ENCODE peak calls at places on chromosomes 3 and 15, in eight cellular contexts. W is left ventricle myocardium inferior; M is spleen; K is CD4-positive, alpha-beta T cell; A is A673; R is psoas muscle; H is right lobe of liver; E is HCT116. G is an unnamed sample. For H3K27me3 and H3K9me3, the result is how much of the 10 kb centered on the place peaks cover.

GRCh38 chr3:98343647-98344507 is 9.8 kb upstream of the OR5K4 start:
- DNase-seq in W (no peak), M (no peak), K (no peak), A (peak), R (no peak), H (no peak), E (peak), G (no peak)

GRCh38 chr3:16203671-16204629 is 29.5 kb downstream of the GALNT15 start:
- DNase-seq in W (no peak), M (no peak), K (no peak), A (no peak), R (no peak), H (no peak), E (no peak), G (no peak)

GRCh38 chr3:19885468-19885867 is 48.5 kb downstream of the EFHB start:
- DNase-seq in W (no peak), M (no peak), K (no peak), A (peak), R (no peak), H (no peak), E (no peak), G (no peak)

GRCh38 chr15:69304176-69304533 is 5.4 kb downstream of the PAQR5 start:
- DNase-seq in W (no peak), M (no peak), K (no peak), A (peak), R (no peak), H (no peak), E (peak), G (no peak)

GRCh38 chr15:41438206-41438605 is 21.3 kb downstream of the RTF1 start:
- DNase-seq in W (no peak), M (no peak), K (no peak), A (no peak), R (peak), H (no peak), E (no peak), G (no peak)

GRCh38 chr3:127412578-127413317 is 124.9 kb upstream of the PRR20G start:
- DNase-seq in W (no peak), M (peak), K (no peak), A (no peak), R (no peak), H (no peak), E (no peak), G (no peak)

GRCh38 chr3:162845918-162846317 is 1349.3 kb downstream of the OTOL1 start:
- DNase-seq in W (no peak), M (no peak), K (no peak), A (no peak), R (no peak), H (no peak), E (no peak), G (no peak)

GRCh38 chr3:122969585-122970453 is 57.7 kb downstream of the SEMA5B start:
- DNase-seq in W (no peak), M (no peak), K (no peak), A (no peak), R (no peak), H (no peak), E (no peak), G (no peak)

GRCh38 chr15:78302579-78302978 is 3.2 kb upstream of the SKIC8 start:
- DNase-seq in W (no peak), M (no peak), K (no peak), A (peak), R (no peak), H (no peak), E (no peak), G (no peak)

GRCh38 chr15:101269479-101270223 is 7.6 kb downstream of the SELENOS start:
- DNase-seq in W (no peak), M (no peak), K (no peak), A (peak), R (no peak), H (no peak), E (no peak), G (peak)

GRCh38 chr15:44584162-44584749 is 47.3 kb downstream of the EIF3J start:
- DNase-seq in W (no peak), M (peak), K (peak), A (peak), R (no peak), H (peak), E (peak), G (no peak)

GRCh38 chr15:96316953-96317629 is 13.4 kb upstream of the NR2F2 start:
- DNase-seq in W (no peak), M (no peak), K (no peak), A (no peak), R (no peak), H (no peak), E (no peak), G (no peak)

GRCh38 chr3:15426579-15427118 is 695 bp downstream of the METTL6 start:
- DNase-seq in W (no peak), M (no peak), K (no peak), A (no peak), R (no peak), H (no peak), E (no peak), G (no peak)

GRCh38 chr3:139202226-139202958 is 141.4 kb upstream of the MRPS22 start:
- DNase-seq in W (no peak), M (no peak), K (no peak), A (peak), R (no peak), H (peak), E (peak), G (peak)

GRCh38 chr3:150072576-150072975 is 101.9 kb upstream of the PFN2 start:
- DNase-seq in W (no peak), M (no peak), K (no peak), A (no peak), R (no peak), H (no peak), E (no peak), G (no peak)

GRCh38 chr3:8443829-8444791 is 57.5 kb upstream of the LMCD1 start:
- DNase-seq in W (peak), M (peak), K (no peak), A (peak), R (peak), H (peak), E (peak), G (peak)

GRCh38 chr3:192700885-192701284 is 26.5 kb downstream of the FGF12 start:
- DNase-seq in W (no peak), M (no peak), K (no peak), A (no peak), R (no peak), H (no peak), E (no peak), G (no peak)

GRCh38 chr15:100836501-100836900 is 43.1 kb upstream of the ALDH1A3 start:
- DNase-seq in W (no peak), M (no peak), K (no peak), A (no peak), R (no peak), H (no peak), E (no peak), G (no peak)

GRCh38 chr15:67100808-67101581 is 35.6 kb downstream of the SMAD3 start:
- DNase-seq in W (no peak), M (peak), K (no peak), A (no peak), R (no peak), H (no peak), E (no peak), G (no peak)
- H3K27ac ChIP-seq in W (no peak), M (peak), K (peak), A (no peak), R (peak), H (no peak), E (no peak), G (no peak)

GRCh38 chr3:137760341-137761098 is 3.6 kb upstream of the SOX14 start:
- DNase-seq in W (no peak), M (no peak), K (no peak), A (no peak), R (no peak), H (no peak), E (no peak), G (no peak)
- H3K27me3 ChIP-seq in W (half or more), M (under half), K (half or more), A (half or more), R (under half), H (under half), E (under half), G (under half)

GRCh38 chr3:861721-862120 is 231.1 kb upstream of the CNTN6 start:
- DNase-seq in W (no peak), M (no peak), K (no peak), A (no peak), R (no peak), H (no peak), E (no peak), G (no peak)

GRCh38 chr3:853489-853888 is 239.3 kb upstream of the CNTN6 start:
- DNase-seq in W (no peak), M (no peak), K (no peak), A (no peak), R (no peak), H (no peak), E (no peak), G (no peak)

GRCh38 chr3:859135-859534 is 233.7 kb upstream of the CNTN6 start:
- DNase-seq in W (no peak), M (no peak), K (no peak), A (no peak), R (no peak), H (no peak), E (no peak), G (no peak)
- H3K9me3 ChIP-seq in W (under half), M (under half), K (under half), A (under half), R (under half), H (under half), E (under half), G (under half)

GRCh38 chr3:183540501-183541234 is 14.8 kb downstream of the KLHL6 start:
- DNase-seq in W (no peak), M (peak), K (no peak), A (no peak), R (no peak), H (peak), E (no peak), G (no peak)
- H3K27ac ChIP-seq in W (no peak), M (peak), K (no peak), A (no peak), R (no peak), H (no peak), E (no peak), G (no peak)

GRCh38 chr15:61680260-61681037 is 379.8 kb downstream of the VPS13C start:
- DNase-seq in W (no peak), M (no peak), K (no peak), A (no peak), R (no peak), H (no peak), E (no peak), G (no peak)
- H3K27me3 ChIP-seq in W (under half), M (under half), K (under half), A (under half), R (under half), H (under half), E (under half), G (under half)